ENCODE peak calls at places on chromosomes 3 and 15, in six cellular contexts. V is skeletal muscle cell; N is brain microvascular endothelial cell; J is posterior cingulate gyrus; P is stimulated activated CD4-positive, alpha-beta T cell treated with anti-CD3 and anti-CD28 coated beads, Interleukin-1b, Interleukin-23, amount 100 ng/mL, for 48 hours; F is CD8-positive, alpha-beta T cell. R is an unnamed sample.
A peak's percentile ranks its signal among the peaks of the same experiment; 100 is the strongest.

GRCh38 chr3:185764168-185764988 is 60.5 kb downstream of the IGF2BP2 start:
- DNase-seq in V (no peak), N (peak; percentile 47), J (no peak), P (no peak), F (no peak), R (peak; percentile 3)

GRCh38 chr15:84600331-84600686 is 500 bp upstream of the ZSCAN2 start:
- DNase-seq in V (peak; percentile 54), N (peak; percentile 91), J (peak; percentile 85), P (peak; percentile 60), F (peak; percentile 59), R (peak; percentile 75)

GRCh38 chr15:65028921-65029735 is at the start of gene MTFMT:
- DNase-seq in V (no peak), N (peak; percentile 62), J (peak; percentile 95), P (peak; percentile 90), F (peak; percentile 92), R (peak; percentile 92)

GRCh38 chr3:9913601-9914000 is 3.3 kb upstream of the IL17RC start:
- DNase-seq in V (no peak), N (no peak), J (no peak), P (no peak), F (no peak), R (no peak)

GRCh38 chr15:42858540-42858939 is 62.0 kb downstream of the TTBK2 start:
- DNase-seq in V (no peak), N (no peak), J (no peak), P (no peak), F (no peak), R (no peak)

GRCh38 chr15:62752687-62753517 is 289.6 kb upstream of the TPM1 start:
- DNase-seq in V (no peak), N (peak; percentile 12), J (no peak), P (no peak), F (no peak), R (no peak)

GRCh38 chr3:115615001-115615447 is 8.3 kb upstream of the GAP43 start:
- DNase-seq in V (no peak), N (peak; percentile 9), J (no peak), P (no peak), F (no peak), R (no peak)

GRCh38 chr3:69065318-69065964 is 13.3 kb upstream of the TMF1 start:
- DNase-seq in V (no peak), N (no peak), J (no peak), P (no peak), F (no peak), R (no peak)

GRCh38 chr15:95149036-95149435 is 917.7 kb downstream of the MCTP2 start:
- DNase-seq in V (no peak), N (no peak), J (no peak), P (no peak), F (no peak), R (no peak)

GRCh38 chr3:196969660-196970546 is 1.3 kb upstream of the PIGZ start:
- DNase-seq in V (no peak), N (no peak), J (peak; percentile 82), P (peak; percentile 60), F (peak; percentile 51), R (peak; percentile 48)

GRCh38 chr15:88465633-88466219 is 1.5 kb downstream of the MRPL46 start:
- DNase-seq in V (peak; percentile 46), N (peak; percentile 58), J (no peak), P (peak; percentile 52), F (no peak), R (no peak)

GRCh38 chr15:55457401-55458022 is 49.2 kb downstream of the PIERCE2 start:
- DNase-seq in V (no peak), N (no peak), J (no peak), P (no peak), F (no peak), R (no peak)

GRCh38 chr3:48086736-48087470 is 70.7 kb upstream of the MAP4 start:
- DNase-seq in V (no peak), N (peak; percentile 50), J (no peak), P (no peak), F (no peak), R (no peak)

GRCh38 chr3:55174723-55175122 is 246.9 kb upstream of the LRTM1 start:
- DNase-seq in V (no peak), N (no peak), J (no peak), P (no peak), F (no peak), R (no peak)

GRCh38 chr3:110414851-110415250 is 656.8 kb upstream of the NECTIN3 start:
- DNase-seq in V (peak; percentile 62), N (peak; percentile 72), J (no peak), P (no peak), F (no peak), R (no peak)

GRCh38 chr15:53116169-53116568 is 326.0 kb upstream of the ONECUT1 start:
- DNase-seq in V (no peak), N (no peak), J (no peak), P (no peak), F (no peak), R (no peak)

GRCh38 chr3:45939341-45939771 is 3.9 kb upstream of the CXCR6 start:
- DNase-seq in V (no peak), N (no peak), J (no peak), P (no peak), F (no peak), R (peak; percentile 43)

GRCh38 chr3:64824281-64824980 is 136.6 kb upstream of the ADAMTS9 start:
- DNase-seq in V (no peak), N (peak; percentile 62), J (no peak), P (no peak), F (no peak), R (no peak)

GRCh38 chr3:36446230-36446629 is 65.9 kb downstream of the STAC start:
- DNase-seq in V (no peak), N (peak; percentile 22), J (no peak), P (no peak), F (no peak), R (no peak)

GRCh38 chr15:35066094-35066493 is 19.0 kb downstream of the NANOGP8 start:
- DNase-seq in V (no peak), N (no peak), J (no peak), P (no peak), F (no peak), R (no peak)

GRCh38 chr15:29770796-29771195 is 51.5 kb downstream of the TJP1 start:
- DNase-seq in V (no peak), N (peak; percentile 60), J (no peak), P (no peak), F (no peak), R (no peak)

GRCh38 chr3:23325466-23326065 is 122.4 kb downstream of the UBE2E2 start:
- DNase-seq in V (no peak), N (no peak), J (no peak), P (no peak), F (no peak), R (no peak)

GRCh38 chr3:123757281-123757940 is 126.7 kb downstream of the MYLK start:
- DNase-seq in V (peak; percentile 25), N (no peak), J (peak; percentile 82), P (no peak), F (no peak), R (peak; percentile 91)

GRCh38 chr3:156787926-156788663 is 38.1 kb upstream of the LEKR1 start:
- DNase-seq in V (peak; percentile 97), N (peak; percentile 97), J (no peak), P (peak; percentile 64), F (no peak), R (no peak)

GRCh38 chr3:129890125-129890524 is 3.4 kb downstream of the TMCC1 start:
- DNase-seq in V (peak; percentile 11), N (no peak), J (no peak), P (no peak), F (no peak), R (no peak)

GRCh38 chr3:119794971-119795612 is 13.2 kb downstream of the NR1I2 start:
- DNase-seq in V (no peak), N (peak; percentile 11), J (no peak), P (no peak), F (no peak), R (no peak)

GRCh38 chr3:15305366-15305844 is 27.0 kb downstream of the SH3BP5 start:
- DNase-seq in V (no peak), N (no peak), J (no peak), P (no peak), F (no peak), R (no peak)

GRCh38 chr15:101446527-101447167 is 42.9 kb downstream of the PCSK6 start:
- DNase-seq in V (no peak), N (no peak), J (no peak), P (peak; percentile 42), F (no peak), R (no peak)